ENCODE peak calls at places on chromosome X, in nine cellular contexts. V is GM20000, W is AG10803, C is A549, Y is fibroblast of pulmonary artery, L is BJ, H is mammary epithelial cell, E is RWPE1, N is GM12865. I is an unnamed sample.

GRCh38 chrX:150547511-150548115 is 20.8 kb upstream of the MTM1 start:
- DNase-seq in W (peak; percentile 38), H (no peak), N (peak; percentile 72), Y (peak; percentile 56), V (peak; percentile 44), C (peak; percentile 48), E (no peak), L (no peak), I (no peak)

GRCh38 chrX:45300638-45301037 is 100.0 kb upstream of the DIPK2B start:
- DNase-seq in C (no peak), V (no peak), W (no peak), Y (no peak), E (no peak), H (no peak), N (no peak), L (no peak), I (no peak)

GRCh38 chrX:139204903-139205667 is 325.5 kb upstream of the F9 start:
- DNase-seq in C (peak; percentile 14), W (peak; percentile 30), Y (no peak), L (no peak), H (peak; percentile 4), N (peak; percentile 11), E (peak; percentile 8), V (no peak), I (peak; percentile 5)

GRCh38 chrX:43720082-43720481 is 64.0 kb downstream of the MAOA start:
- DNase-seq in N (no peak), V (no peak), C (no peak), H (no peak), E (no peak), Y (no peak), W (no peak), L (no peak), I (no peak)

GRCh38 chrX:37905436-37906147 is 58.2 kb upstream of the DYNLT3 start:
- DNase-seq in L (no peak), C (peak; percentile 45), V (no peak), W (peak; percentile 0), N (no peak), Y (peak; percentile 8), H (no peak), E (no peak), I (no peak)

GRCh38 chrX:127313638-127314037 is 494.1 kb downstream of the PRR32 start:
- DNase-seq in V (no peak), C (no peak), N (no peak), H (no peak), W (no peak), E (no peak), L (no peak), Y (no peak), I (no peak)

GRCh38 chrX:51182545-51182944 is 150.1 kb upstream of the NUDT10 start:
- DNase-seq in C (peak; percentile 1), W (no peak), Y (no peak), E (no peak), H (no peak), L (no peak), V (no peak), N (peak; percentile 0), I (no peak)

GRCh38 chrX:19344661-19345060 is 934 bp downstream of the PDHA1 start:
- DNase-seq in L (no peak), E (no peak), Y (no peak), W (no peak), N (no peak), C (no peak), H (no peak), V (no peak), I (no peak)

GRCh38 chrX:147635186-147635585 is 276.5 kb upstream of the FMR1 start:
- DNase-seq in Y (no peak), V (no peak), W (no peak), C (no peak), H (no peak), E (no peak), N (no peak), L (no peak), I (no peak)

GRCh38 chrX:152445926-152446325 is 5.2 kb downstream of the GABRA3 start:
- DNase-seq in V (no peak), N (no peak), W (no peak), C (no peak), L (no peak), Y (no peak), E (no peak), H (no peak), I (no peak)

GRCh38 chrX:23292979-23293651 is 41.5 kb upstream of the PTCHD1 start:
- DNase-seq in Y (no peak), N (no peak), E (no peak), C (no peak), H (no peak), W (no peak), L (no peak), V (no peak), I (no peak)

GRCh38 chrX:116204947-116205346 is 34.4 kb downstream of the AGTR2 start:
- DNase-seq in C (peak; percentile 11), N (peak; percentile 0), Y (peak; percentile 41), V (peak; percentile 2), H (peak; percentile 11), W (peak; percentile 5), E (peak; percentile 0), L (no peak), I (no peak)
- TF ChIP-seq CTCF in C (peak; percentile 45), N (peak; percentile 39), Y (peak; percentile 61), V (no peak), H (peak; percentile 78), W (peak; percentile 66), E (peak; percentile 60), L (peak; percentile 37), I (peak; percentile 70)

GRCh38 chrX:40736170-40736505 is 796 bp upstream of the MED14 start:
- DNase-seq in H (no peak), Y (no peak), W (no peak), E (no peak), V (no peak), L (no peak), N (peak; percentile 25), C (no peak), I (no peak)

GRCh38 chrX:40729923-40730584 is 5.3 kb downstream of the MED14 start:
- DNase-seq in V (no peak), C (no peak), N (no peak), E (no peak), W (no peak), H (no peak), L (no peak), Y (no peak), I (no peak)

GRCh38 chrX:40734956-40735317 is 405 bp downstream of the MED14 start:
- DNase-seq in E (no peak), V (no peak), Y (peak; percentile 16), W (peak; percentile 3), N (peak; percentile 36), L (no peak), H (no peak), C (peak; percentile 11), I (no peak)

GRCh38 chrX:40733691-40734090 is 1.7 kb downstream of the MED14 start:
- DNase-seq in C (no peak), L (no peak), N (no peak), H (no peak), W (peak; percentile 53), E (no peak), V (no peak), Y (peak; percentile 22), I (no peak)

DNA sequence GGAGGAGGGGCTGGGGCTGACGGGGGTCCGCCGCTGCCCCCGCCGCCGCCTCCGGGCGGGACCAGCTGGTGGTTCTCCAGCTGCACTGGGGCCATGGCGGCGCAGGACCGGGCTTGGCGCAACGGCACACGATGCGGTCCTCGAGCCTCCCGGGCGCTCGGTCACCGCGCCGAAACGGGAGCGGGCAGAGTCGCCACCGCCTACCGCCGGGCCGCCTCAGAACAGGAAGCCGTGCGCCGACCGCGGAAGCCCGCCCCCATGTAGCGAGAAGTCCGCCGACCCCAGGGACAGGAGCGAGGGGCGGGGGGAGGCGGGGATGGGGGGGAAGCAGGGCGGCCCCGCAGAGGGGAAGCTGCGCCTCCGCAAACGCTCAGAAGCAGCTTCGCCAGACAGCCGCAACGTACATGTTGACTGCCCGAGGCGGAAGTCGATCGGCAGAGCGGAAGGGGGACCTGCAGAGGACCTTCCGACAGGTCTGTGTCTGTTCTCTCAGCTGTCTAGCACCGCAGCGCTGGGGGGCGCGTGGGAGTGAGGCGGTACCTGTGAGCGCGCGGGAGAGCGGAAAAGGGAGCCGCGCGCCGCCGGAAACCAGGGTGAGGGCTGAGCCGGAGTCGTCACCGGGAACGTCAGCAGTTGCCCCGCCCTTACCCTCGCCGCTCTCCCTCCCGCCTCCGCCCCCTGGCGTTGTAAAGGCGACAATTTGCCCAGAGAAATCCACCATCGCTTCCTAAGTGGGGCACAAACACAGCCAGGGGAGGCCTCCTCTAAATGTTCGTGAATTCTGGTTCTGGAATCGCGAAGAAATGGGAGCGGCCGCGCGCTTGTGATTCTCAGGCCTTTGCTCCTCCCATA is at the start of gene MED14:
- DNase-seq in N (peak; percentile 94), Y (peak; percentile 87), E (peak; percentile 70), C (peak; percentile 94), W (peak; percentile 74), V (peak; percentile 79), L (peak; percentile 30), H (peak; percentile 93), I (peak; percentile 62)
- TF ChIP-seq CTCF in N (peak; percentile 34), Y (peak; percentile 37), E (peak; percentile 31), C (peak; percentile 24), W (peak; percentile 45), V (no peak), L (peak; percentile 53), H (peak; percentile 75), I (peak; percentile 57)

DNA sequence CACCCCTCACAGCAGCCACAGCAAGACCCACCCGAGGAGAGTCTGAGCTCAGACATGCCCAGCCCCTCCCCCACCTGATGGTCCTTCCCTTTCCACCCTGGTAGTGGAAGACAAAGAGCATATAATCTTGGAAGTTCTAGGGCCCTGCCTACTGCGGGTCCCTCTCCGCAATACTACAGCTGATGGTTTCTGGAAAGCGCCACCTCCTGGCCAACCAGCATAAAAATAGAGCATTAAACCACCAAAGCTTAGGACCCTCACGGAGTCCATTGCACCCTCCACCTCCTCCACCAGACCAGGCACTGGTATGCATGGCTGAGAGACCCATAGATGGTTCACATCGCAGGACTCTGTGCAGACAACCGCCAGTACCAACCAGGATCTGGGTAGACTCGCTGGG is 78.2 kb downstream of the SH3BGRL start:
- DNase-seq in N (no peak), E (no peak), L (no peak), V (no peak), H (no peak), Y (no peak), C (peak; percentile 2), W (no peak), I (no peak)
- TF ChIP-seq CTCF in N (no peak), E (no peak), L (peak; percentile 12), V (no peak), H (no peak), Y (peak; percentile 9), C (no peak), W (no peak), I (peak; percentile 8)

GRCh38 chrX:118062817-118063615 is 53.6 kb downstream of the KLHL13 start:
- DNase-seq in W (no peak), H (no peak), V (peak; percentile 1), N (peak; percentile 47), C (no peak), Y (no peak), E (no peak), L (no peak), I (no peak)
- TF ChIP-seq CTCF in W (no peak), H (no peak), V (no peak), N (no peak), C (no peak), Y (no peak), E (no peak), L (no peak), I (no peak)